ENCODE peak calls at places on chromosomes 16 and 17, in eight cellular contexts. H is cardiac fibroblast; C is mucosa of descending colon; S is NCI-H1436; U is fibroblast of pulmonary artery; P is GM13976; J is naive thymus-derived CD4-positive, alpha-beta T cell; T is stimulated activated CD4-positive, alpha-beta T cell treated with anti-CD3 and anti-CD28 coated beads, Interleukin-1b, Interleukin-23, amount 100 ng/mL, for 24 hours. K is an unnamed sample.

GRCh38 chr17:31373150-31374082 is 18.1 kb upstream of the RAB11FIP4 start:
- DNase-seq in T (no peak), U (peak; percentile 80), S (peak; percentile 53), J (peak; percentile 52), H (peak; percentile 81), P (no peak), C (no peak), K (no peak)

GRCh38 chr16:31709181-31709580 is 164.4 kb upstream of the ZNF267 start:
- DNase-seq in P (peak; percentile 16), S (no peak), H (no peak), U (no peak), J (no peak), T (no peak), C (no peak), K (no peak)

GRCh38 chr16:1900452-1900774 is 17.8 kb downstream of the HS3ST6 start:
- DNase-seq in S (no peak), P (no peak), T (no peak), C (no peak), J (no peak), U (no peak), H (no peak), K (no peak)

GRCh38 chr16:85056211-85056748 is 28.7 kb downstream of the KIAA0513 start:
- DNase-seq in P (no peak), H (peak; percentile 33), C (no peak), J (peak; percentile 12), U (peak; percentile 30), S (no peak), T (no peak), K (no peak)

GRCh38 chr17:17155568-17155967 is 50.6 kb downstream of the PLD6 start:
- DNase-seq in U (no peak), J (no peak), P (no peak), H (no peak), T (no peak), C (no peak), S (no peak), K (no peak)

GRCh38 chr17:82647593-82648164 is 565 bp downstream of the WDR45B start:
- DNase-seq in P (peak; percentile 64), S (no peak), H (no peak), T (no peak), C (peak; percentile 73), U (no peak), J (peak; percentile 56), K (peak; percentile 53)

GRCh38 chr17:4939804-4940624 is at the start of the genes RNF167 and SLC25A11:
- DNase-seq in T (peak; percentile 84), S (peak; percentile 98), C (peak; percentile 96), H (peak; percentile 100), U (peak; percentile 100), P (peak; percentile 98), J (peak; percentile 98), K (peak; percentile 98)

GRCh38 chr17:64941045-64941444 is 21.8 kb upstream of the LRRC37A3 start:
- DNase-seq in C (no peak), S (no peak), U (no peak), P (no peak), H (no peak), J (no peak), T (no peak), K (no peak)

GRCh38 chr16:89191033-89191900 is 9.1 kb downstream of the SLC22A31 start:
- DNase-seq in T (no peak), C (peak; percentile 38), S (no peak), P (no peak), H (no peak), J (no peak), U (no peak), K (no peak)

GRCh38 chr16:4370570-4371480 is 823 bp upstream of the VASN start:
- DNase-seq in T (no peak), U (peak; percentile 98), H (peak; percentile 88), S (no peak), P (no peak), C (peak; percentile 61), J (peak; percentile 19), K (no peak)

GRCh38 chr16:776824-777223 is 11.4 kb downstream of the RPUSD1 start:
- DNase-seq in J (no peak), P (no peak), U (no peak), T (no peak), C (no peak), S (no peak), H (no peak), K (no peak)

GRCh38 chr17:60600490-60601431 is 768 bp downstream of the PPM1D start:
- DNase-seq in J (peak; percentile 61), C (peak; percentile 77), P (peak; percentile 63), U (peak; percentile 90), T (peak; percentile 33), H (peak; percentile 91), S (peak; percentile 78), K (peak; percentile 91)

GRCh38 chr17:50055426-50056216 is at the start of gene ITGA3:
- DNase-seq in P (peak; percentile 76), C (peak; percentile 92), J (peak; percentile 65), U (peak; percentile 88), T (peak; percentile 18), H (peak; percentile 87), S (peak; percentile 95), K (peak; percentile 89)

GRCh38 chr16:89020068-89020924 is 43.3 kb upstream of the CBFA2T3 start:
- DNase-seq in P (peak; percentile 82), S (no peak), U (no peak), H (no peak), T (no peak), J (no peak), C (peak; percentile 13), K (no peak)

GRCh38 chr17:78727057-78727456 is 55.0 kb downstream of the CYTH1 start:
- DNase-seq in C (no peak), H (no peak), S (no peak), J (no peak), T (no peak), U (no peak), P (no peak), K (no peak)

GRCh38 chr16:85910073-85910853 is 11.3 kb downstream of the IRF8 start:
- DNase-seq in T (no peak), P (no peak), U (no peak), C (no peak), H (no peak), S (no peak), J (no peak), K (no peak)

GRCh38 chr17:44661835-44662234 is 5.6 kb downstream of the MEIOC start:
- DNase-seq in H (no peak), S (no peak), C (no peak), T (no peak), P (no peak), U (no peak), J (no peak), K (no peak)

GRCh38 chr17:59439261-59439660 is 107.8 kb downstream of the YPEL2 start:
- DNase-seq in C (no peak), H (no peak), U (no peak), J (no peak), T (no peak), S (no peak), P (no peak), K (no peak)

GRCh38 chr17:69588316-69588715 is 173.8 kb downstream of the MAP2K6 start:
- DNase-seq in H (no peak), C (no peak), T (no peak), P (no peak), J (no peak), S (no peak), U (no peak), K (no peak)

GRCh38 chr16:23557779-23558330 is 328 bp downstream of the UBFD1 start:
- DNase-seq in P (no peak), C (no peak), U (peak; percentile 33), S (no peak), J (peak; percentile 16), T (no peak), H (peak; percentile 38), K (peak; percentile 25)

GRCh38 chr16:24728891-24729242 is 584 bp upstream of the TNRC6A start:
- DNase-seq in S (no peak), J (peak; percentile 14), C (no peak), P (no peak), H (no peak), U (no peak), T (no peak), K (no peak)

GRCh38 chr16:49049644-49050043 is 232.0 kb downstream of the CBLN1 start:
- DNase-seq in C (no peak), P (no peak), H (no peak), J (no peak), U (no peak), T (no peak), S (no peak), K (no peak)

GRCh38 chr17:66777689-66778225 is 57.2 kb upstream of the CACNG5 start:
- DNase-seq in T (no peak), S (peak; percentile 20), P (no peak), H (no peak), J (no peak), C (no peak), U (peak; percentile 27), K (no peak)

GRCh38 chr16:21950782-21951521 is 2.2 kb upstream of the UQCRC2 start:
- DNase-seq in J (peak; percentile 32), S (no peak), P (peak; percentile 31), C (no peak), T (no peak), H (peak; percentile 62), U (peak; percentile 63), K (no peak)

GRCh38 chr16:86710602-86710950 is 132.2 kb downstream of the FOXL1 start:
- DNase-seq in U (no peak), P (no peak), S (no peak), T (no peak), H (no peak), J (no peak), C (no peak), K (no peak)

GRCh38 chr16:31356566-31357323 is 1.8 kb downstream of the ITGAX start:
- DNase-seq in P (no peak), H (no peak), C (no peak), U (no peak), S (no peak), T (no peak), J (no peak), K (no peak)

GRCh38 chr16:28304214-28304613 is 11.9 kb downstream of the SBK1 start:
- DNase-seq in S (no peak), C (no peak), T (no peak), J (no peak), U (peak; percentile 61), P (no peak), H (peak; percentile 54), K (no peak)

GRCh38 chr17:33291248-33292183 is 1.6 kb downstream of the ASIC2 start:
- DNase-seq in J (no peak), T (no peak), C (peak; percentile 67), H (peak; percentile 45), U (peak; percentile 10), S (no peak), P (peak; percentile 30), K (no peak)

GRCh38 chr17:48043171-48043570 is 5.0 kb upstream of the NFE2L1 start:
- DNase-seq in U (no peak), H (peak; percentile 57), S (no peak), C (no peak), T (no peak), P (no peak), J (no peak), K (no peak)

GRCh38 chr16:75377971-75378386 is 55.3 kb downstream of the CFDP1 start:
- DNase-seq in H (peak; percentile 98), J (no peak), P (no peak), S (no peak), C (no peak), T (no peak), U (peak; percentile 98), K (peak; percentile 43)

GRCh38 chr16:50982808-50983207 is 168.3 kb downstream of the SALL1 start:
- DNase-seq in P (no peak), U (no peak), H (no peak), T (no peak), J (no peak), S (no peak), C (no peak), K (no peak)

GRCh38 chr16:85390511-85391174 is 222.5 kb upstream of the GSE1 start:
- DNase-seq in T (no peak), J (no peak), P (no peak), S (peak; percentile 32), U (peak; percentile 94), C (peak; percentile 84), H (peak; percentile 87), K (peak; percentile 94)

GRCh38 chr16:27838536-27839175 is 224.9 kb downstream of the GSG1L start:
- DNase-seq in T (no peak), S (no peak), J (no peak), U (no peak), C (no peak), P (no peak), H (no peak), K (peak; percentile 55)

GRCh38 chr17:5364156-5364555 is 55.3 kb downstream of the NUP88 start:
- DNase-seq in U (peak; percentile 73), C (no peak), T (no peak), J (no peak), S (no peak), H (peak; percentile 76), P (no peak), K (no peak)

K was measured in H54.